ENCODE peak calls at places on chromosome X, in four cellular contexts. Q, T, K and F are unnamed samples.

GRCh38 chrX:48493890-48494364 is 14.9 kb upstream of the PORCN start:
- DNase-seq in Q (no peak), T (no peak), K (peak), F (no peak)

GRCh38 chrX:34365482-34365881 is 233.4 kb upstream of the FAM47A start:
- DNase-seq in Q (no peak), T (no peak), K (peak), F (no peak)

GRCh38 chrX:155188786-155189185 is 27.5 kb upstream of the VBP1 start:
- DNase-seq in Q (no peak), T (no peak), K (no peak), F (no peak)

GRCh38 chrX:153307546-153308175 is 13.9 kb downstream of the PNMA6F start:
- DNase-seq in Q (no peak), T (no peak), K (no peak), F (no peak)

GRCh38 chrX:133911816-133912495 is 73.4 kb downstream of the GPC3 start:
- DNase-seq in Q (no peak), T (no peak), K (no peak), F (no peak)

GRCh38 chrX:112669834-112670233 is 9.9 kb downstream of the LHFPL1 start:
- DNase-seq in Q (no peak), T (no peak), K (no peak), F (no peak)

GRCh38 chrX:148806145-148806868 is 305.9 kb downstream of the AFF2 start:
- DNase-seq in Q (no peak), T (no peak), K (no peak), F (no peak)

GRCh38 chrX:69100478-69100877 is 64.8 kb downstream of the PJA1 start:
- DNase-seq in Q (no peak), T (no peak), K (no peak), F (no peak)

GRCh38 chrX:56564921-56565861 is 1.8 kb downstream of the UBQLN2 start:
- DNase-seq in Q (no peak), T (no peak), K (peak), F (peak)

GRCh38 chrX:77899081-77899828 is at the start of gene COX7B:
- DNase-seq in Q (peak), T (no peak), K (peak), F (peak)

GRCh38 chrX:63713510-63713909 is 71.5 kb downstream of the ARHGEF9 start:
- DNase-seq in Q (no peak), T (peak), K (peak), F (no peak)

GRCh38 chrX:1430451-1430850 is 22.3 kb downstream of the ASMTL start:
- DNase-seq in Q (no peak), T (no peak), K (no peak), F (no peak)

GRCh38 chrX:63581390-63581789 is 203.6 kb downstream of the ARHGEF9 start:
- DNase-seq in Q (no peak), T (no peak), K (no peak), F (no peak)

GRCh38 chrX:145464650-145465049 is 217.3 kb downstream of the SPANXN1 start:
- DNase-seq in Q (no peak), T (no peak), K (no peak), F (no peak)

GRCh38 chrX:77087529-77088169 is 359.5 kb upstream of the FGF16 start:
- DNase-seq in Q (peak), T (no peak), K (peak), F (no peak)

GRCh38 chrX:47460561-47460960 is 22.5 kb downstream of the ZNF41 start:
- DNase-seq in Q (no peak), T (no peak), K (no peak), F (no peak)

GRCh38 chrX:153396320-153397195 is 4.6 kb downstream of the PNMA6E start:
- DNase-seq in Q (no peak), T (peak), K (no peak), F (no peak)

GRCh38 chrX:12894074-12894691 is 12.2 kb upstream of the TLR8 start:
- DNase-seq in Q (no peak), T (no peak), K (peak), F (peak)

GRCh38 chrX:19823031-19823430 is 64.4 kb downstream of the SH3KBP1 start:
- DNase-seq in Q (no peak), T (no peak), K (no peak), F (no peak)

GRCh38 chrX:43949669-43950068 is 23.5 kb downstream of the NDP start:
- DNase-seq in Q (no peak), T (peak), K (no peak), F (peak)

GRCh38 chrX:12798601-12799000 is 7.4 kb downstream of the PRPS2 start:
- DNase-seq in Q (no peak), T (no peak), K (peak), F (no peak)

GRCh38 chrX:77431227-77431626 is 16.0 kb upstream of the FGF16 start:
- DNase-seq in Q (no peak), T (peak), K (peak), F (no peak)

GRCh38 chrX:52363247-52363883 is 5.5 kb upstream of the XAGE2 start:
- DNase-seq in Q (no peak), T (no peak), K (peak), F (no peak)

GRCh38 chrX:17632942-17633341 is 104.4 kb upstream of the SCML1 start:
- DNase-seq in Q (no peak), T (no peak), K (peak), F (no peak)

GRCh38 chrX:9461087-9461486 is 3.8 kb upstream of the TBL1X start:
- DNase-seq in Q (no peak), T (no peak), K (no peak), F (no peak)

GRCh38 chrX:23008431-23009099 is 8.8 kb downstream of the DDX53 start:
- DNase-seq in Q (no peak), T (no peak), K (peak), F (no peak)

GRCh38 chrX:115344885-115345653 is 55.6 kb downstream of the LUZP4 start:
- DNase-seq in Q (peak), T (peak), K (peak), F (no peak)

GRCh38 chrX:41922125-41922521 is 1.2 kb downstream of the CASK start:
- DNase-seq in Q (no peak), T (no peak), K (peak), F (peak)

GRCh38 chrX:107725761-107726555 is 49.6 kb downstream of the TSC22D3 start:
- DNase-seq in Q (no peak), T (no peak), K (no peak), F (no peak)

GRCh38 chrX:97790850-97791249 is 907.1 kb downstream of the RPA4 start:
- DNase-seq in Q (no peak), T (no peak), K (no peak), F (no peak)

GRCh38 chrX:49184294-49185061 is 1.7 kb downstream of the PRICKLE3 start:
- DNase-seq in Q (peak), T (peak), K (peak), F (no peak)

GRCh38 chrX:66684196-66684595 is 45.3 kb upstream of the EDA2R start:
- DNase-seq in Q (no peak), T (no peak), K (no peak), F (no peak)

GRCh38 chrX:23779025-23779424 is 3.9 kb upstream of the SAT1 start:
- DNase-seq in Q (no peak), T (no peak), K (peak), F (no peak)

GRCh38 chrX:9279271-9279596 is 185.6 kb upstream of the TBL1X start:
- DNase-seq in Q (no peak), T (no peak), K (peak), F (no peak)

GRCh38 chrX:104255465-104255864 is 732 bp upstream of the ESX1 start:
- DNase-seq in Q (no peak), T (no peak), K (no peak), F (no peak)

GRCh38 chrX:104250470-104250869 is 4.3 kb downstream of the ESX1 start:
- DNase-seq in Q (no peak), T (no peak), K (no peak), F (no peak)

GRCh38 chrX:104253567-104254441 is 929 bp downstream of the ESX1 start:
- DNase-seq in Q (no peak), T (no peak), K (no peak), F (no peak)

DNA sequence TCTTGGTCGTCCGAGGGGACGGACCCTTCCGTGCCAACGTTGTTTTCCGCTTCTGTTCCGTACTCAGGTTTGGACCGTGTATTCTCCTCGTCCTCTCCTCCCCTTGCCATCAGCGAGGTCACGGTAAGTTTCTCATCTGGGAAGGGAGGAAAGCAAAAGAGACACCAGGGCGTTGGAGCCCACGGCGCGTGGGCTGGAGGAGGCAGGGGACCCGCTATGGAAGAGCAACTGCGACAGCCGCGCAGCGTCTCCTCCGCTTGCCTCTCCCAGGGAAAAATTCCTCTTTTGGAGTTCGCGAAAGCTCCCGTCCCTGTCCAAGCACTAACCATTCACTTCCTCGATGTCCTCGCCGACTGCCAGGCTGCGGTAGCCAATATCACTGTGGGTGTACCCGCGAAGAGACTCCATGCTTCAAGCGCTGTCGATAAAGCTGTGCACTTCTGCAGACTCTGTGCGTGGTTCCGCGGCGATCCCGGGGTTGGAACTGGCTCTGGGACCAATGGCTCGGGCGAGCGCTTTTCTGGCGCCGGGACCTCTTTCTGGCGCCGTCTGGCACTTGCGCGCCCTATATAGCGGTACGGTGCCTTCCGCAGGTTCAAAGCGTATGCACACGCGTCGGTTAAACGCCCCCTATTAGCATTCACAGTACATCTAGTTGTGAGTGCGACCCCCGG is at the start of gene ESX1:
- DNase-seq in Q (no peak), T (no peak), K (no peak), F (no peak)
- H3K4me3 ChIP-seq in Q (no peak), T (peak), K (no peak), F (no peak)

DNA sequence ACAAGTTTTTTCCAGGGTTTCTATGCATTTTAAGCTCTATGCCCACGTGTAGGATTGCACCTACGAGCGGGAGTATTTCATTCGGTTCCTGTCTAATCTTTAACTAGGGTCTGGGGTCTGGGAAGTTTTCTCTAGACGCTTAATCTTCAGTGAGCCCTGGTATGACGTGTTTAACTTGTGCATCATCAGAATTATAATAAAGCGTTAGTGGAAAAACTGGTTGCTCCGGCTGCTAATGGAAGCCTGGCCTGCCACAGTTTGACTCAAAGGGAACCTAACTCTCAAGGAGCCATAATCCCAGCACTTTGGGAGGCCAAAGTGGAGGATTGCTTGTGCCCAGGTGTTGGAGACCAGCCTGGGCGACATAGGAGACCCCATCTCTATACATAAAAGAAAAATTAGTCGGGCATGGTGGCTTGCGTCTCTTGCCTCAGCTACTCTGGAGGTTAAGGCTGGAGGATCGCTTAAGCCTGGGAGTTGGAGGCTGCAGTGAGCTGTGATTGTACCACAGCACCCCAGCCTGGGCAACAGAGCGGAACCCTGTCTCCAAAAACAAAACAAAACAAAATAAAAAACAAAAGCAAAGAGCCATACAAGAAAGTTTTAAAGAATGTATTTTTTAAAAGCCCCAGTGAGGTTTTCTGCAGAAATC is 30.2 kb downstream of the ARSD start:
- DNase-seq in Q (no peak), T (no peak), K (no peak), F (no peak)
- H3K4me3 ChIP-seq in Q (no peak), T (no peak), K (no peak), F (no peak)

GRCh38 chrX:40721489-40722106 is 13.7 kb downstream of the MED14 start:
- DNase-seq in Q (no peak), T (no peak), K (no peak), F (no peak)

GRCh38 chrX:40719218-40719617 is 16.1 kb downstream of the MED14 start:
- DNase-seq in Q (no peak), T (no peak), K (peak), F (no peak)

GRCh38 chrX:40719731-40720130 is 15.6 kb downstream of the MED14 start:
- DNase-seq in Q (no peak), T (no peak), K (peak), F (no peak)

GRCh38 chrX:40720811-40721210 is 14.5 kb downstream of the MED14 start:
- DNase-seq in Q (no peak), T (no peak), K (no peak), F (no peak)

DNA sequence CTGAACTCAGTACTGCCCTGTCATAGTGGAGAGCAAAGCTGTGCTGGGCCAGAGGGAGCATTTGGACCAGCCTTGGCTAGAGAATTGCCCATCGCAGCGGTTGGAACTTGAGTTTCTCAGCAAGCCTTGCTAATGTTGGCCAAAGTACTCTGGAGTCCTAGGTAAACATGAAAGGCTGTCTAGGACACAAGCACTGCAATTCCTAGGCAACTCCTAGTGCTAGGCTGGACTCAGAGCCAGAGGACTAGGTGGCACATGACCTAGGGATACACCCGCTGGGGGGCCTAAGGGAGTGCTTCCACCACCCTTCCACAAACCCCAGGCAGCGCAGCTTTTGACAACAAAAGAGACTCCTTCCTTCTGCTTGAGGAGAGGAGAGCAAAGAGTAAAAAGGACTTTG is 15.0 kb downstream of the MED14 start:
- DNase-seq in Q (no peak), T (no peak), K (no peak), F (no peak)
- H3K4me3 ChIP-seq in Q (no peak), T (no peak), K (no peak), F (no peak)

GRCh38 chrX:96373047-96373355 is 311.6 kb upstream of the DIAPH2 start:
- DNase-seq in Q (no peak), T (no peak), K (no peak), F (no peak)

DNA sequence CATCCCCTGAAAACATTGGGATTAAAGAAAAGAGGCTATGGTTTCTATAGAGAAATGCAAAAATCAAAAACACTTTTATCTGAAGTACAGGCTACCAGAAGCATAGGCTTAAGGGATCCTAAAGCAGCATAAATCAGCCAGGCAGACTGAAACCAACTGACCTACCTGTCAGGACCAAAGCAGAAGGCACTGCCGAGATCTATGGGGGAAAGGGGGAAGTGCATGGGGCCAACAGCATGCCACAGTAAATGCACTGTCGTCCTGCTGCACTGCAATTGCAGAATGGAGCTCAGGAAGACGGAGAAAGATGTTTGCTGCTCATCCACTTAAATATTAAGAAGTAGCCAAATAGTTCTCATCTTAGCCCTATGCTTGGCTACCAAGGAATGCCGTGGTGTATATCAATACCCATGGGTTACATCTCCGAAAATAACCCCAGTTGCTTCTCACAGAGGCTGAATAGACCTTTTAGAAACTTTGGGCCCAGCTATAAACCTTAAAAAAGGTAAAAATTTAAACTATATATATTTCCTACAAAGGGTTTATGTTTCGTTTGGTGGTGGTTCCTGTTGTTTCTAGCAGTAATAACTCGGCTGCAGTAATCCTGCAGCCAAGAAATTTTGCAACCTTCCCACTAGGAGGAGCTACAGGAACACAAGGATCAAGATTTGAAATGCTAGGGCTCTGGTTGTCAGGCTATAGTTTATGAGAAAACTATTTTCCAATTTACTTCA is 312.2 kb upstream of the DIAPH2 start:
- DNase-seq in Q (no peak), T (no peak), K (peak), F (no peak)
- H3K4me3 ChIP-seq in Q (no peak), T (peak), K (no peak), F (no peak)

GRCh38 chrX:136467321-136467720 is 20.4 kb upstream of the BRS3 start:
- DNase-seq in Q (no peak), T (no peak), K (no peak), F (no peak)
- H3K4me3 ChIP-seq in Q (no peak), T (no peak), K (no peak), F (no peak)